ENCODE peak calls at places on chromosome 15, in seven cellular contexts. One of them, this sample, is unnamed.

GRCh38 chr15:88256261-88257230 is at the start of gene NTRK3:
- DNase-seq in upper lobe of right lung: peak
- DNase-seq in IMR-90: no peak
- DNase-seq in cardiac muscle cell: peak
- DNase-seq in BJ: no peak
- DNase-seq in lung: no peak
- DNase-seq in body of pancreas: no peak
- DNase-seq in this sample: no peak

GRCh38 chr15:76988874-76989780 is 5.8 kb upstream of the PSTPIP1 start:
- DNase-seq in cardiac muscle cell: no peak
- DNase-seq in body of pancreas: no peak
- DNase-seq in lung: no peak
- DNase-seq in upper lobe of right lung: peak
- DNase-seq in BJ: no peak
- DNase-seq in IMR-90: no peak
- DNase-seq in this sample: no peak

GRCh38 chr15:87816016-87816415 is 440.5 kb downstream of the NTRK3 start:
- DNase-seq in BJ: no peak
- DNase-seq in upper lobe of right lung: no peak
- DNase-seq in cardiac muscle cell: no peak
- DNase-seq in body of pancreas: no peak
- DNase-seq in IMR-90: peak
- DNase-seq in lung: no peak
- DNase-seq in this sample: no peak

GRCh38 chr15:101201411-101202174 is 50.3 kb downstream of the CHSY1 start:
- DNase-seq in cardiac muscle cell: peak
- DNase-seq in BJ: peak
- DNase-seq in lung: peak
- DNase-seq in IMR-90: peak
- DNase-seq in upper lobe of right lung: peak
- DNase-seq in body of pancreas: peak
- DNase-seq in this sample: peak

GRCh38 chr15:98955331-98955730 is 52.3 kb downstream of the PGPEP1L start:
- DNase-seq in body of pancreas: no peak
- DNase-seq in IMR-90: no peak
- DNase-seq in cardiac muscle cell: no peak
- DNase-seq in lung: no peak
- DNase-seq in upper lobe of right lung: no peak
- DNase-seq in BJ: no peak
- DNase-seq in this sample: no peak

GRCh38 chr15:86256628-86257027 is 177.0 kb downstream of the AGBL1 start:
- DNase-seq in lung: no peak
- DNase-seq in IMR-90: no peak
- DNase-seq in upper lobe of right lung: no peak
- DNase-seq in cardiac muscle cell: no peak
- DNase-seq in body of pancreas: no peak
- DNase-seq in BJ: no peak
- DNase-seq in this sample: no peak

GRCh38 chr15:64461577-64462162 is 1.3 kb downstream of the ZNF609 start:
- DNase-seq in BJ: no peak
- DNase-seq in cardiac muscle cell: peak
- DNase-seq in lung: peak
- DNase-seq in body of pancreas: no peak
- DNase-seq in IMR-90: peak
- DNase-seq in upper lobe of right lung: no peak
- DNase-seq in this sample: no peak

GRCh38 chr15:85024509-85025336 is 43.1 kb downstream of the PDE8A start:
- DNase-seq in upper lobe of right lung: no peak
- DNase-seq in lung: no peak
- DNase-seq in cardiac muscle cell: peak
- DNase-seq in body of pancreas: no peak
- DNase-seq in IMR-90: peak
- DNase-seq in BJ: no peak
- DNase-seq in this sample: no peak

GRCh38 chr15:70320077-70320830 is 222.5 kb upstream of the TLE3 start:
- DNase-seq in body of pancreas: no peak
- DNase-seq in cardiac muscle cell: no peak
- DNase-seq in IMR-90: no peak
- DNase-seq in lung: no peak
- DNase-seq in upper lobe of right lung: no peak
- DNase-seq in BJ: no peak
- DNase-seq in this sample: no peak

GRCh38 chr15:98134875-98135274 is 174.4 kb downstream of the ARRDC4 start:
- DNase-seq in BJ: no peak
- DNase-seq in body of pancreas: no peak
- DNase-seq in cardiac muscle cell: no peak
- DNase-seq in IMR-90: no peak
- DNase-seq in lung: no peak
- DNase-seq in upper lobe of right lung: no peak
- DNase-seq in this sample: no peak

GRCh38 chr15:98865397-98866339 is 141.9 kb downstream of the PGPEP1L start:
- DNase-seq in BJ: no peak
- DNase-seq in upper lobe of right lung: peak
- DNase-seq in IMR-90: peak
- DNase-seq in lung: peak
- DNase-seq in body of pancreas: peak
- DNase-seq in cardiac muscle cell: peak
- DNase-seq in this sample: no peak

GRCh38 chr15:57153140-57153539 is 223.2 kb upstream of the CGNL1 start:
- DNase-seq in BJ: no peak
- DNase-seq in body of pancreas: peak
- DNase-seq in lung: no peak
- DNase-seq in IMR-90: peak
- DNase-seq in upper lobe of right lung: no peak
- DNase-seq in cardiac muscle cell: peak
- DNase-seq in this sample: no peak

GRCh38 chr15:43125095-43125661 is 8.2 kb upstream of the TMEM62 start:
- DNase-seq in upper lobe of right lung: no peak
- DNase-seq in lung: no peak
- DNase-seq in body of pancreas: no peak
- DNase-seq in cardiac muscle cell: no peak
- DNase-seq in BJ: no peak
- DNase-seq in IMR-90: no peak
- DNase-seq in this sample: no peak

GRCh38 chr15:58707397-58707796 is 42.1 kb downstream of the ADAM10 start:
- DNase-seq in upper lobe of right lung: no peak
- DNase-seq in cardiac muscle cell: no peak
- DNase-seq in BJ: no peak
- DNase-seq in body of pancreas: no peak
- DNase-seq in lung: no peak
- DNase-seq in IMR-90: no peak
- DNase-seq in this sample: no peak

GRCh38 chr15:36775209-36775608 is 195.8 kb downstream of the CDIN1 start:
- DNase-seq in IMR-90: no peak
- DNase-seq in lung: no peak
- DNase-seq in cardiac muscle cell: no peak
- DNase-seq in body of pancreas: no peak
- DNase-seq in BJ: no peak
- DNase-seq in upper lobe of right lung: no peak
- DNase-seq in this sample: peak

GRCh38 chr15:44137750-44138149 is 57.3 kb downstream of the FRMD5 start:
- DNase-seq in lung: no peak
- DNase-seq in body of pancreas: no peak
- DNase-seq in IMR-90: peak
- DNase-seq in cardiac muscle cell: peak
- DNase-seq in BJ: peak
- DNase-seq in upper lobe of right lung: no peak
- DNase-seq in this sample: no peak

GRCh38 chr15:69876030-69876429 is 221.7 kb downstream of the TLE3 start:
- DNase-seq in BJ: no peak
- DNase-seq in upper lobe of right lung: no peak
- DNase-seq in cardiac muscle cell: peak
- DNase-seq in body of pancreas: no peak
- DNase-seq in lung: no peak
- DNase-seq in IMR-90: no peak
- DNase-seq in this sample: no peak

GRCh38 chr15:60444289-60444912 is 34.5 kb downstream of the ICE2 start:
- DNase-seq in cardiac muscle cell: peak
- DNase-seq in IMR-90: peak
- DNase-seq in body of pancreas: no peak
- DNase-seq in BJ: no peak
- DNase-seq in lung: no peak
- DNase-seq in upper lobe of right lung: no peak
- DNase-seq in this sample: no peak

GRCh38 chr15:101637038-101637437 is 15.1 kb downstream of the TM2D3 start:
- DNase-seq in cardiac muscle cell: no peak
- DNase-seq in BJ: no peak
- DNase-seq in body of pancreas: no peak
- DNase-seq in IMR-90: no peak
- DNase-seq in upper lobe of right lung: no peak
- DNase-seq in lung: no peak
- DNase-seq in this sample: no peak

GRCh38 chr15:60399246-60399915 is 1.6 kb upstream of the ANXA2 start:
- DNase-seq in cardiac muscle cell: no peak
- DNase-seq in body of pancreas: no peak
- DNase-seq in lung: no peak
- DNase-seq in BJ: no peak
- DNase-seq in IMR-90: no peak
- DNase-seq in upper lobe of right lung: no peak
- DNase-seq in this sample: no peak

DNA sequence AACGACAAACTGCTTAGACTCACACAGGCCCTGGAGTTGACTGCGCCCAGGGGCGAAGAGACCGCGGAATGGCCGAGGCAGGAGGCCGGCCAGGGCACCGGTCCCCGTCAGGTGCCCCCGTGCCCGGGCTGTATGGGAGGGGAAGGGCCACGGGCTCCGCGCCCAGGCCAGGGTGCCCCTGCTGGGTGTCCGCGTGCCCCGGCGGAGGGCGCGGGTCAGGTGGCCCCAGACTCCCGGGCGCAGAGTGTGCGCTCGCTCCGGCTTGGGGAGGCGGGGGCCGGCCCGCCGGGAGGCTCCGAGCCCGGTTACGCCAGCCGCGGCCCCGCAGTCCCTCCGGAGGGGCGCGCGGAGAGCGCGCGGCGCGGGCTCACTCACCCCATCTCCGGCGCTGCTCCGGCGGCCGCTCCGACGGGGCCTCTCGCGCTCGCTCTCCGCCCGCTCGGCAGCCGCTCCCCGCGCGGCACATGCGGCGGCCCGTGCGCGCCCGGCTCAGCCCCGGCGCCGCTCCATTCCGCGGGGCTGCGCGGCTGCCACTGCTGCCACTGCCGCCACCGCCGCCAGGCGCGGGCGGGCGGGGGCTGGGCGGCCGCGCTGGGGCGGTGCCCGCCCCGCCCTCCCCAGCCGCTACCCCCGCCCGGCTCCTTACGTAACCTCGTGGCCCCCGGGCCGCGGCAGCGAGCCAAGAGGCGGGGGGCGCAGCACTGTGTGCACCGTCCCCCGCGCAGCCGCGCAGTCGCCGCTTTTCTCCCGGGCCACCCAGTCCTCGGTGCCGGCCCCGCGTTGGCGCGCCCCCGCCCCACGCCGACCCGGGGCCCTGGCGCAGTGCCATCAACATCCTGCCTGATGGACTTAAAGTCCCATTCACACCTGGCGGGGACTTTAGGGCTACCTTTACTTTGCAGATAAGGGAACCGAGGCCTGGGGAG is at the start of gene HOMER2:
- DNase-seq in IMR-90: no peak
- DNase-seq in lung: peak
- DNase-seq in cardiac muscle cell: peak
- DNase-seq in upper lobe of right lung: peak
- DNase-seq in body of pancreas: peak
- DNase-seq in BJ: no peak
- DNase-seq in this sample: no peak
- TF ChIP-seq CTCF in IMR-90: no peak
- TF ChIP-seq CTCF in lung: no peak
- TF ChIP-seq CTCF in cardiac muscle cell: no peak
- TF ChIP-seq CTCF in upper lobe of right lung: no peak
- TF ChIP-seq CTCF in body of pancreas: no peak
- TF ChIP-seq CTCF in BJ: no peak
- TF ChIP-seq CTCF in this sample: no peak

DNA sequence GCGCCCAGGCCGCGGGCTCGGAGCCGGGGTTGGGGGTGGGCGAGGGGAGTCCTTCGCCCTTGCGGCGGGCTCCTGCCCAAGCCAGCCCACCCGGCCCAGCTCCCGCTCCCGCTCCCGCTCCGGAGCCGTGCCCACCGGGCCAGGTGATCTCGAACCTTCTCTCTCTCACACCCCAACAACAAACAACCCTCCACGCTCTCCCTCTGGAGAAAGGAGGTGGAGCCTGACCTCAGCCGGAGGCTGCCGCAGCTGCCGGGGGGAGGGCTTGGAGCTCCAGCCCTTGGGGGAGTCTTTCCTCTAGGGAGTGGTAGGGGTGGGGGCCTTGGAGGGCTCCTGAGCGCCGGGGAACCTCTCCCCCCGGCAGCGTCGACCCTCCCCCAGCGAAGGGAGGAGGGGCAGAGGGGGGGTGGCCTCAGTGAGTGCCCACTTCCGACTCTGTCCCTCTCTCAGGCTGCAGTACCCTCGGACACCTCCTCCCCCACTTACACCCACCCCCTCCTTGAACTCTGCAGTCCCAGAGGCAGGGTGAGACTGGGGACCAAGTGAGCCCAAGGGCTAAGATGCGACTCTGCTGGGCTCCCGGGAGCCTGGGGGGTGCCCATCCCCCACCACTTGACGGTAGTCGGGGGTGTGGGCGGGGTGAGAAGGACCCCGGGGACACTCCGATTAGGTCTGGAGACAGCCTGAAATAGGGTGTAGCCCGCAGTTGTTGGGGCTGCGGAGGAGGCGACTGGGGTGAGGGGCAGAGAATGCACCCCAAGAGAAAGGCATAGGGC is 4.4 kb upstream of the BAHD1 start:
- DNase-seq in lung: no peak
- DNase-seq in BJ: no peak
- DNase-seq in body of pancreas: peak
- DNase-seq in cardiac muscle cell: no peak
- DNase-seq in upper lobe of right lung: no peak
- DNase-seq in IMR-90: no peak
- DNase-seq in this sample: no peak
- H3K4me3 ChIP-seq in lung: no peak
- H3K4me3 ChIP-seq in BJ: peak
- H3K4me3 ChIP-seq in body of pancreas: peak
- H3K4me3 ChIP-seq in cardiac muscle cell: peak
- H3K4me3 ChIP-seq in upper lobe of right lung: peak
- H3K4me3 ChIP-seq in IMR-90: peak
- H3K4me3 ChIP-seq in this sample: peak

GRCh38 chr15:31740203-31740602 is 290.1 kb upstream of the CHRNA7 start:
- DNase-seq in BJ: no peak
- DNase-seq in lung: no peak
- DNase-seq in IMR-90: no peak
- DNase-seq in cardiac muscle cell: peak
- DNase-seq in upper lobe of right lung: no peak
- DNase-seq in body of pancreas: no peak
- DNase-seq in this sample: no peak
- TF ChIP-seq CTCF in BJ: no peak
- TF ChIP-seq CTCF in lung: no peak
- TF ChIP-seq CTCF in IMR-90: no peak
- TF ChIP-seq CTCF in cardiac muscle cell: no peak
- TF ChIP-seq CTCF in upper lobe of right lung: no peak
- TF ChIP-seq CTCF in body of pancreas: no peak
- TF ChIP-seq CTCF in this sample: no peak

DNA sequence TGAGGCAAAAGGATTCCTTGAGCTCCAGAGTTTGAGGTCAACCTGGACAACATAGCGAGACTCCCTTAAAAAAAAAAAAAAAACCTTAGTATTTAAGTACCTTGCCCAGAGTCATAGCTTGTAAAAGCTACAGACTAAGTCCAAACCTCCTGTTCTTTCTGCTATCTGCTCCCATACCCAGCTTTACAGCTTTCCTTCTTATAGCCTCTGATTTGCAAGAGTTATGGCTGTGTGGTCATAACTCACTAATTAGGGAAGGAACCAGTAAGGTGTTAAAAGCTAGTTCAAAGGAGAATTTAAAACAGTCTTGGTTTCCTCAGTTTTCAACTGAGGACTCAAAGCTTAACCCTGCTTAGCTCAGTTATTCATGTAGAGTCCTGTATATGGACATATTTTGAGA is 135.6 kb upstream of the SMAD3 start:
- DNase-seq in upper lobe of right lung: no peak
- DNase-seq in body of pancreas: no peak
- DNase-seq in IMR-90: no peak
- DNase-seq in cardiac muscle cell: no peak
- DNase-seq in BJ: no peak
- DNase-seq in lung: no peak
- DNase-seq in this sample: no peak
- H3K4me3 ChIP-seq in upper lobe of right lung: no peak
- H3K4me3 ChIP-seq in body of pancreas: no peak
- H3K4me3 ChIP-seq in IMR-90: no peak
- H3K4me3 ChIP-seq in cardiac muscle cell: no peak
- H3K4me3 ChIP-seq in BJ: no peak
- H3K4me3 ChIP-seq in lung: no peak
- H3K4me3 ChIP-seq in this sample: no peak

This sample was measured in HFF-Myc.